ENCODE peak calls at places on chromosome 22, in nine cellular contexts. K is NCI-H774; X is activated naive CD8-positive, alpha-beta T cell treated with anti-CD3 and anti-CD28 coated beads for 36 hours; T is NCI-H345; U is COR-L47; B is activated CD8-positive, alpha-beta memory T cell treated with anti-CD3 and anti-CD28 coated beads, Interleukin-2, amount 10 ng/mL, durations not matched to agents 7 days and 5 days; E is HT1080; V is Right ventricle myocardium superior; R is HCT116. Z is an unnamed sample.

GRCh38 chr22:39236321-39237275 is 8.2 kb downstream of the PDGFB start:
- DNase-seq in E (peak), U (no peak), T (peak), K (no peak), X (peak), B (peak), R (no peak), V (peak), Z (no peak)

GRCh38 chr22:46875089-46875488 is 112.6 kb downstream of the TBC1D22A start:
- DNase-seq in U (no peak), K (no peak), E (no peak), X (no peak), R (no peak), T (no peak), V (no peak), B (no peak), Z (no peak)

GRCh38 chr22:36171941-36172340 is 11.4 kb upstream of the APOL3 start:
- DNase-seq in E (no peak), T (no peak), X (no peak), R (no peak), U (no peak), V (no peak), K (no peak), B (no peak), Z (no peak)

GRCh38 chr22:35892192-35892591 is 136.4 kb downstream of the RBFOX2 start:
- DNase-seq in K (no peak), R (no peak), E (peak), T (no peak), V (no peak), X (no peak), U (no peak), B (no peak), Z (peak)

GRCh38 chr22:17779286-17780115 is 5.2 kb upstream of the BID start:
- DNase-seq in R (no peak), U (peak), V (no peak), E (no peak), K (no peak), B (peak), X (peak), T (peak), Z (no peak)

GRCh38 chr22:41772198-41772597 is 28.3 kb upstream of the CCDC134 start:
- DNase-seq in X (no peak), T (no peak), K (no peak), B (no peak), U (no peak), V (no peak), R (no peak), E (no peak), Z (no peak)

GRCh38 chr22:18076060-18076497 is 1.7 kb upstream of the PEX26 start:
- DNase-seq in B (peak), K (peak), V (peak), X (no peak), U (peak), T (peak), R (peak), E (peak), Z (peak)

GRCh38 chr22:17369553-17370035 is 334 bp downstream of the CECR2 start:
- DNase-seq in T (no peak), K (no peak), E (no peak), V (peak), X (peak), R (no peak), B (no peak), U (no peak), Z (peak)

GRCh38 chr22:36636916-36637315 is 66.6 kb downstream of the CACNG2 start:
- DNase-seq in T (no peak), V (no peak), B (no peak), E (no peak), U (peak), R (no peak), X (no peak), K (no peak), Z (no peak)